ENCODE peak calls at places on chromosomes 1 and 21, in six cellular contexts. One of them, this sample, is unnamed.

GRCh38 chr1:7329868-7330615 is 441.1 kb upstream of the VAMP3 start:
- DNase-seq in HFF-Myc: no peak
- DNase-seq in stimulated activated naive B cell treated with anti-CD40 and anti-IgM and Interleukin-4, amounts not matched to agents 10 μg/mL and 1 μg/mL and 100 μg/mL, for 72 hours: no peak
- DNase-seq in HEK293T: no peak
- DNase-seq in stimulated activated CD8-positive, alpha-beta memory T cell treated with anti-CD3 and anti-CD28 coated beads, Interleukin-7, amount 100 ng/mL, for 1 hour: no peak
- DNase-seq in RWPE1: no peak
- DNase-seq in this sample: no peak

GRCh38 chr1:183234660-183235476 is 48.8 kb downstream of the LAMC2 start:
- DNase-seq in HEK293T: peak
- DNase-seq in HFF-Myc: peak
- DNase-seq in stimulated activated CD8-positive, alpha-beta memory T cell treated with anti-CD3 and anti-CD28 coated beads, Interleukin-7, amount 100 ng/mL, for 1 hour: no peak
- DNase-seq in stimulated activated naive B cell treated with anti-CD40 and anti-IgM and Interleukin-4, amounts not matched to agents 10 μg/mL and 1 μg/mL and 100 μg/mL, for 72 hours: no peak
- DNase-seq in RWPE1: peak
- DNase-seq in this sample: peak

GRCh38 chr1:54037476-54037875 is 15.5 kb downstream of the TMEM59 start:
- DNase-seq in stimulated activated naive B cell treated with anti-CD40 and anti-IgM and Interleukin-4, amounts not matched to agents 10 μg/mL and 1 μg/mL and 100 μg/mL, for 72 hours: no peak
- DNase-seq in HEK293T: no peak
- DNase-seq in RWPE1: no peak
- DNase-seq in stimulated activated CD8-positive, alpha-beta memory T cell treated with anti-CD3 and anti-CD28 coated beads, Interleukin-7, amount 100 ng/mL, for 1 hour: no peak
- DNase-seq in HFF-Myc: no peak
- DNase-seq in this sample: no peak

GRCh38 chr1:33300673-33301072 is 20.2 kb downstream of the A3GALT2 start:
- DNase-seq in HEK293T: no peak
- DNase-seq in stimulated activated CD8-positive, alpha-beta memory T cell treated with anti-CD3 and anti-CD28 coated beads, Interleukin-7, amount 100 ng/mL, for 1 hour: no peak
- DNase-seq in RWPE1: no peak
- DNase-seq in HFF-Myc: no peak
- DNase-seq in stimulated activated naive B cell treated with anti-CD40 and anti-IgM and Interleukin-4, amounts not matched to agents 10 μg/mL and 1 μg/mL and 100 μg/mL, for 72 hours: no peak
- DNase-seq in this sample: peak

GRCh38 chr1:31750858-31751638 is 13.1 kb downstream of the ADGRB2 start:
- DNase-seq in stimulated activated CD8-positive, alpha-beta memory T cell treated with anti-CD3 and anti-CD28 coated beads, Interleukin-7, amount 100 ng/mL, for 1 hour: no peak
- DNase-seq in stimulated activated naive B cell treated with anti-CD40 and anti-IgM and Interleukin-4, amounts not matched to agents 10 μg/mL and 1 μg/mL and 100 μg/mL, for 72 hours: no peak
- DNase-seq in HEK293T: no peak
- DNase-seq in HFF-Myc: no peak
- DNase-seq in RWPE1: no peak
- DNase-seq in this sample: peak

GRCh38 chr1:41616563-41616962 is 132.1 kb upstream of the EDN2 start:
- DNase-seq in stimulated activated naive B cell treated with anti-CD40 and anti-IgM and Interleukin-4, amounts not matched to agents 10 μg/mL and 1 μg/mL and 100 μg/mL, for 72 hours: no peak
- DNase-seq in stimulated activated CD8-positive, alpha-beta memory T cell treated with anti-CD3 and anti-CD28 coated beads, Interleukin-7, amount 100 ng/mL, for 1 hour: no peak
- DNase-seq in HEK293T: no peak
- DNase-seq in HFF-Myc: no peak
- DNase-seq in RWPE1: no peak
- DNase-seq in this sample: no peak

GRCh38 chr1:8880068-8880676 is 1.7 kb upstream of the ENO1 start:
- DNase-seq in stimulated activated CD8-positive, alpha-beta memory T cell treated with anti-CD3 and anti-CD28 coated beads, Interleukin-7, amount 100 ng/mL, for 1 hour: no peak
- DNase-seq in HFF-Myc: peak
- DNase-seq in RWPE1: peak
- DNase-seq in HEK293T: no peak
- DNase-seq in stimulated activated naive B cell treated with anti-CD40 and anti-IgM and Interleukin-4, amounts not matched to agents 10 μg/mL and 1 μg/mL and 100 μg/mL, for 72 hours: no peak
- DNase-seq in this sample: peak

GRCh38 chr1:99784143-99784542 is 17.7 kb upstream of the FRRS1 start:
- DNase-seq in HFF-Myc: no peak
- DNase-seq in stimulated activated naive B cell treated with anti-CD40 and anti-IgM and Interleukin-4, amounts not matched to agents 10 μg/mL and 1 μg/mL and 100 μg/mL, for 72 hours: no peak
- DNase-seq in RWPE1: no peak
- DNase-seq in stimulated activated CD8-positive, alpha-beta memory T cell treated with anti-CD3 and anti-CD28 coated beads, Interleukin-7, amount 100 ng/mL, for 1 hour: no peak
- DNase-seq in HEK293T: no peak
- DNase-seq in this sample: no peak

GRCh38 chr1:212860713-212861581 is 2.9 kb downstream of the FLVCR1 start:
- DNase-seq in stimulated activated CD8-positive, alpha-beta memory T cell treated with anti-CD3 and anti-CD28 coated beads, Interleukin-7, amount 100 ng/mL, for 1 hour: no peak
- DNase-seq in stimulated activated naive B cell treated with anti-CD40 and anti-IgM and Interleukin-4, amounts not matched to agents 10 μg/mL and 1 μg/mL and 100 μg/mL, for 72 hours: no peak
- DNase-seq in HFF-Myc: no peak
- DNase-seq in HEK293T: no peak
- DNase-seq in RWPE1: no peak
- DNase-seq in this sample: peak

GRCh38 chr1:59457786-59458185 is 160.9 kb downstream of the FGGY start:
- DNase-seq in HEK293T: no peak
- DNase-seq in HFF-Myc: no peak
- DNase-seq in stimulated activated CD8-positive, alpha-beta memory T cell treated with anti-CD3 and anti-CD28 coated beads, Interleukin-7, amount 100 ng/mL, for 1 hour: no peak
- DNase-seq in RWPE1: no peak
- DNase-seq in stimulated activated naive B cell treated with anti-CD40 and anti-IgM and Interleukin-4, amounts not matched to agents 10 μg/mL and 1 μg/mL and 100 μg/mL, for 72 hours: no peak
- DNase-seq in this sample: no peak

GRCh38 chr21:19870682-19871081 is 1127.5 kb upstream of the NCAM2 start:
- DNase-seq in HEK293T: no peak
- DNase-seq in stimulated activated naive B cell treated with anti-CD40 and anti-IgM and Interleukin-4, amounts not matched to agents 10 μg/mL and 1 μg/mL and 100 μg/mL, for 72 hours: no peak
- DNase-seq in RWPE1: no peak
- DNase-seq in HFF-Myc: no peak
- DNase-seq in stimulated activated CD8-positive, alpha-beta memory T cell treated with anti-CD3 and anti-CD28 coated beads, Interleukin-7, amount 100 ng/mL, for 1 hour: no peak
- DNase-seq in this sample: no peak

GRCh38 chr1:243903023-243903422 is 53.0 kb upstream of the AKT3 start:
- DNase-seq in stimulated activated CD8-positive, alpha-beta memory T cell treated with anti-CD3 and anti-CD28 coated beads, Interleukin-7, amount 100 ng/mL, for 1 hour: no peak
- DNase-seq in stimulated activated naive B cell treated with anti-CD40 and anti-IgM and Interleukin-4, amounts not matched to agents 10 μg/mL and 1 μg/mL and 100 μg/mL, for 72 hours: no peak
- DNase-seq in HEK293T: no peak
- DNase-seq in HFF-Myc: no peak
- DNase-seq in RWPE1: no peak
- DNase-seq in this sample: no peak

GRCh38 chr1:116256875-116257823 is 115.9 kb upstream of the ATP1A1 start:
- DNase-seq in RWPE1: no peak
- DNase-seq in stimulated activated naive B cell treated with anti-CD40 and anti-IgM and Interleukin-4, amounts not matched to agents 10 μg/mL and 1 μg/mL and 100 μg/mL, for 72 hours: no peak
- DNase-seq in stimulated activated CD8-positive, alpha-beta memory T cell treated with anti-CD3 and anti-CD28 coated beads, Interleukin-7, amount 100 ng/mL, for 1 hour: no peak
- DNase-seq in HEK293T: no peak
- DNase-seq in HFF-Myc: no peak
- DNase-seq in this sample: no peak

GRCh38 chr1:26275580-26276431 is 4.1 kb upstream of the SH3BGRL3 start:
- DNase-seq in stimulated activated naive B cell treated with anti-CD40 and anti-IgM and Interleukin-4, amounts not matched to agents 10 μg/mL and 1 μg/mL and 100 μg/mL, for 72 hours: peak
- DNase-seq in RWPE1: peak
- DNase-seq in HEK293T: peak
- DNase-seq in stimulated activated CD8-positive, alpha-beta memory T cell treated with anti-CD3 and anti-CD28 coated beads, Interleukin-7, amount 100 ng/mL, for 1 hour: peak
- DNase-seq in HFF-Myc: peak
- DNase-seq in this sample: peak

GRCh38 chr1:234199476-234200127 is 173.7 kb upstream of the COA6 start:
- DNase-seq in stimulated activated naive B cell treated with anti-CD40 and anti-IgM and Interleukin-4, amounts not matched to agents 10 μg/mL and 1 μg/mL and 100 μg/mL, for 72 hours: no peak
- DNase-seq in HFF-Myc: no peak
- DNase-seq in RWPE1: no peak
- DNase-seq in HEK293T: no peak
- DNase-seq in stimulated activated CD8-positive, alpha-beta memory T cell treated with anti-CD3 and anti-CD28 coated beads, Interleukin-7, amount 100 ng/mL, for 1 hour: no peak
- DNase-seq in this sample: no peak